ENCODE peak calls at places on chromosomes 11 and 22, in four cellular contexts. R is cardiac fibroblast, L is PC-3, W is fibroblast of mammary gland. V is an unnamed sample.

GRCh38 chr11:106449756-106450155 is 372.3 kb downstream of the AASDHPPT start:
- DNase-seq in W (no peak), L (peak), R (no peak), V (no peak)

GRCh38 chr11:134750619-134751018 is 338.6 kb upstream of the B3GAT1 start:
- DNase-seq in L (no peak), W (no peak), R (no peak), V (no peak)

GRCh38 chr11:105719073-105719846 is 109.4 kb downstream of the GRIA4 start:
- DNase-seq in R (peak), W (no peak), L (peak), V (peak)

GRCh38 chr11:34570584-34570983 is 50.3 kb upstream of the EHF start:
- DNase-seq in W (peak), R (peak), L (peak), V (peak)

GRCh38 chr11:35618497-35619029 is 303 bp downstream of the FJX1 start:
- DNase-seq in W (peak), L (peak), R (peak), V (peak)

GRCh38 chr11:17897495-17897894 is 115.4 kb downstream of the SERGEF start:
- DNase-seq in R (no peak), W (no peak), L (no peak), V (no peak)

GRCh38 chr22:42270178-42270511 is 308 bp downstream of the TCF20 start:
- DNase-seq in L (peak), R (no peak), W (no peak), V (no peak)

GRCh38 chr11:44631831-44632230 is 66.4 kb downstream of the CD82 start:
- DNase-seq in L (no peak), W (no peak), R (no peak), V (no peak)

GRCh38 chr22:26892401-26893033 is 235.1 kb downstream of the MIAT start:
- DNase-seq in W (peak), L (no peak), R (no peak), V (no peak)

GRCh38 chr22:29143848-29144785 is 61.6 kb upstream of the EMID1 start:
- DNase-seq in W (no peak), L (no peak), R (no peak), V (no peak)

GRCh38 chr22:37805878-37806277 is 1.9 kb upstream of the GCAT start:
- DNase-seq in R (no peak), L (no peak), W (no peak), V (peak)
- H3K4me3 ChIP-seq in R (peak), L (peak), W (peak), V (peak)

GRCh38 chr11:120258661-120259060 is 18.7 kb downstream of the POU2F3 start:
- DNase-seq in W (no peak), L (no peak), R (no peak), V (no peak)
- TF ChIP-seq CTCF in W (no peak), L (no peak), R (peak), V (no peak)

GRCh38 chr11:2791139-2791520 is 91.3 kb upstream of the KCNQ1OT1 start:
- DNase-seq in W (no peak), R (no peak), L (no peak), V (no peak)
- H3K4me3 ChIP-seq in W (no peak), R (no peak), L (no peak), V (no peak)

DNA sequence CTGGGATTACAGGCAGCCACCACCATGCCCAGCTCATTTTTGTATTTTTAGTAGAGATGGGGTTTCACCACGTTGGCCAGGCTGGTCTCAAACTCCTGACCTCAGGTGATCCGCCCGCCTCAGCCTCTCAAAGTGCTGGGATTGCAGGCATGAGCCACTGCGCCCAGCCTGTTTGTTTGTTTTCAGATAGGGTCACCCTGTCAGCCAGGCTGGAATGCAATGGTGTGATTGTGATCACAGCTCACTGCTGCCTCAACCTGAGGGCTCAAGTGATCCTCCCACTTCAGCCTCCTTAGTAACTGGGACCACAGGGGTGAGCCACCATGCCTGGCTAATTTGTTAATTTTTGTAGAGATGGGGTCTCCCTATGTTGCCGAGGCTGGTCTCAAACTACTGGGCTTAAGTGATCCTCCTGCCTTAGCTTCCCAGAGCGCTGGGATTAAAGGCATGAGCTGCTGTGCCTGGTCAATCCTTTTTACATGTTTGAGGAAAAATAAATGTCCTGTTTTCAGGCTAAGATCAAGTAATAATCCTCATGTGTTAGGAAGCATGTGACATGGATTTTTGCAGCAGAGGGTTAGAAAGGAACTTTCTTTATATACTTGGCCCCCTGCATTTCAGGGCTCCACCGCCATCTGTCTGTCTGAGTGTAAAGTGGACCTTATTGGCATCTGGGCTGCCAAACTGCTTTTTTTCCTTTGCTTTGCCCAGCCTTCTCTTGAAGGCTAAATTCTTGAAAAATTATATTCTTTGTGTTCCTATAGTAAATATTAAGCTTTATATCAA is 4.8 kb upstream of the SLC3A2 start:
- DNase-seq in R (no peak), W (no peak), L (no peak), V (no peak)
- TF ChIP-seq CTCF in R (no peak), W (no peak), L (no peak), V (no peak)

V was measured in foreskin fibroblast.